ENCODE peak calls at places on chromosomes 5 and 9, in eight cellular contexts. One of them, this sample, is unnamed.

GRCh38 chr9:134204991-134205578 is 40.7 kb upstream of the RNU6ATAC start:
- DNase-seq in HT1080: no peak
- DNase-seq in NCI-H774: no peak
- DNase-seq in T-helper 9 cell: no peak
- DNase-seq in ELR: no peak
- DNase-seq in NCI-H460: no peak
- DNase-seq in kidney epithelial cell: no peak
- DNase-seq in activated T-cell treated with anti-CD3 and anti-CD28 coated beads for 24 hours: no peak
- DNase-seq in this sample: no peak

GRCh38 chr9:129211686-129212085 is 33.6 kb upstream of the IER5L start:
- DNase-seq in HT1080: no peak
- DNase-seq in NCI-H774: peak
- DNase-seq in T-helper 9 cell: no peak
- DNase-seq in ELR: no peak
- DNase-seq in NCI-H460: no peak
- DNase-seq in kidney epithelial cell: no peak
- DNase-seq in activated T-cell treated with anti-CD3 and anti-CD28 coated beads for 24 hours: no peak
- DNase-seq in this sample: no peak

GRCh38 chr5:57036621-57037160 is 84.8 kb upstream of the MIER3 start:
- DNase-seq in HT1080: no peak
- DNase-seq in NCI-H774: no peak
- DNase-seq in T-helper 9 cell: no peak
- DNase-seq in ELR: no peak
- DNase-seq in NCI-H460: no peak
- DNase-seq in kidney epithelial cell: no peak
- DNase-seq in activated T-cell treated with anti-CD3 and anti-CD28 coated beads for 24 hours: no peak
- DNase-seq in this sample: no peak

GRCh38 chr9:94767331-94768099 is 41.0 kb downstream of the AOPEP start:
- DNase-seq in HT1080: no peak
- DNase-seq in NCI-H774: no peak
- DNase-seq in T-helper 9 cell: no peak
- DNase-seq in ELR: peak
- DNase-seq in NCI-H460: no peak
- DNase-seq in kidney epithelial cell: no peak
- DNase-seq in activated T-cell treated with anti-CD3 and anti-CD28 coated beads for 24 hours: no peak
- DNase-seq in this sample: no peak

GRCh38 chr9:121447341-121447834 is 52.3 kb downstream of the GGTA1 start:
- DNase-seq in HT1080: peak
- DNase-seq in NCI-H774: no peak
- DNase-seq in T-helper 9 cell: no peak
- DNase-seq in ELR: peak
- DNase-seq in NCI-H460: no peak
- DNase-seq in kidney epithelial cell: peak
- DNase-seq in activated T-cell treated with anti-CD3 and anti-CD28 coated beads for 24 hours: no peak
- DNase-seq in this sample: no peak

GRCh38 chr5:6734781-6735180 is 21.5 kb downstream of the TENT4A start:
- DNase-seq in HT1080: no peak
- DNase-seq in NCI-H774: no peak
- DNase-seq in T-helper 9 cell: no peak
- DNase-seq in ELR: no peak
- DNase-seq in NCI-H460: no peak
- DNase-seq in kidney epithelial cell: no peak
- DNase-seq in activated T-cell treated with anti-CD3 and anti-CD28 coated beads for 24 hours: no peak
- DNase-seq in this sample: no peak

GRCh38 chr9:12853021-12853420 is 78.2 kb downstream of the LURAP1L start:
- DNase-seq in HT1080: peak
- DNase-seq in NCI-H774: no peak
- DNase-seq in T-helper 9 cell: no peak
- DNase-seq in ELR: peak
- DNase-seq in NCI-H460: no peak
- DNase-seq in kidney epithelial cell: peak
- DNase-seq in activated T-cell treated with anti-CD3 and anti-CD28 coated beads for 24 hours: no peak
- DNase-seq in this sample: no peak

GRCh38 chr9:118336167-118336951 is 632.2 kb downstream of the TLR4 start:
- DNase-seq in HT1080: no peak
- DNase-seq in NCI-H774: no peak
- DNase-seq in T-helper 9 cell: no peak
- DNase-seq in ELR: no peak
- DNase-seq in NCI-H460: no peak
- DNase-seq in kidney epithelial cell: no peak
- DNase-seq in activated T-cell treated with anti-CD3 and anti-CD28 coated beads for 24 hours: no peak
- DNase-seq in this sample: no peak

GRCh38 chr5:171431251-171431777 is 11.9 kb downstream of the FGF18 start:
- DNase-seq in HT1080: no peak
- DNase-seq in NCI-H774: no peak
- DNase-seq in T-helper 9 cell: no peak
- DNase-seq in ELR: no peak
- DNase-seq in NCI-H460: no peak
- DNase-seq in kidney epithelial cell: no peak
- DNase-seq in activated T-cell treated with anti-CD3 and anti-CD28 coated beads for 24 hours: no peak
- DNase-seq in this sample: peak

This sample was measured in WTC11.